ENCODE peak calls at places on chromosomes 5 and 9, in nine cellular contexts. A is fibroblast of mammary gland, O is fibroblast of pulmonary artery, H is sigmoid colon, P is psoas muscle, E is A549, X is GM10248, J is astrocyte of the cerebellum, N is HCT116. S is an unnamed sample.

GRCh38 chr5:64015824-64016223 is 53.6 kb upstream of the HTR1A start:
- DNase-seq in E (no peak), N (no peak), H (no peak), A (no peak), O (no peak), P (no peak), X (no peak), J (no peak), S (no peak)

GRCh38 chr5:61637566-61637965 is 305.5 kb downstream of the ZSWIM6 start:
- DNase-seq in X (no peak), O (no peak), P (no peak), J (no peak), A (no peak), H (no peak), E (no peak), N (no peak), S (peak)

GRCh38 chr5:115801984-115802383 is 14.5 kb downstream of the CDO1 start:
- DNase-seq in P (no peak), H (no peak), A (no peak), J (no peak), N (no peak), O (no peak), E (no peak), X (no peak), S (no peak)

GRCh38 chr9:80285325-80285724 is 713.6 kb downstream of the TLE4 start:
- DNase-seq in X (no peak), P (no peak), A (peak), H (no peak), N (no peak), O (peak), E (no peak), J (peak), S (no peak)

GRCh38 chr5:135034186-135034962 is at the start of gene PITX1:
- DNase-seq in P (peak), X (no peak), H (no peak), E (peak), J (no peak), O (peak), N (peak), A (peak), S (no peak)

GRCh38 chr9:89319015-89319905 is 960 bp downstream of the SECISBP2 start:
- DNase-seq in P (no peak), H (no peak), O (no peak), N (no peak), J (no peak), A (no peak), E (no peak), X (no peak), S (no peak)

GRCh38 chr9:124032247-124032646 is 20.7 kb downstream of the LHX2 start:
- DNase-seq in J (no peak), X (no peak), H (peak), P (no peak), O (no peak), A (no peak), N (no peak), E (no peak), S (no peak)

GRCh38 chr5:59560553-59560952 is 333.0 kb downstream of the PDE4D start:
- DNase-seq in H (no peak), N (no peak), P (no peak), E (no peak), J (no peak), A (no peak), X (no peak), O (no peak), S (no peak)

GRCh38 chr9:127589955-127590370 is 22.1 kb upstream of the STXBP1 start:
- DNase-seq in E (peak), H (peak), P (peak), A (peak), X (peak), J (peak), N (no peak), O (peak), S (peak)

GRCh38 chr9:24897826-24898225 is 352.1 kb upstream of the IZUMO3 start:
- DNase-seq in O (no peak), P (no peak), N (no peak), X (no peak), A (no peak), J (no peak), H (peak), E (no peak), S (no peak)

GRCh38 chr5:133993152-133993548 is 11.6 kb downstream of the VDAC1 start:
- DNase-seq in A (peak), N (no peak), X (no peak), P (no peak), J (no peak), E (no peak), O (peak), H (no peak), S (no peak)

GRCh38 chr5:172114875-172115422 is 73.1 kb downstream of the STK10 start:
- DNase-seq in A (no peak), E (no peak), O (no peak), N (no peak), X (peak), H (no peak), P (no peak), J (no peak), S (no peak)

GRCh38 chr9:124126571-124127289 is 115.2 kb downstream of the LHX2 start:
- DNase-seq in X (peak), J (peak), P (peak), A (peak), H (peak), N (peak), O (peak), E (peak), S (peak)

GRCh38 chr5:178237431-178238312 is 5.1 kb upstream of the PHYKPL start:
- DNase-seq in X (no peak), N (no peak), J (no peak), O (no peak), P (no peak), E (no peak), A (peak), H (no peak), S (no peak)

GRCh38 chr9:114207845-114208244 is 52.5 kb downstream of the COL27A1 start:
- DNase-seq in A (no peak), E (no peak), P (no peak), H (no peak), J (no peak), O (no peak), N (no peak), X (no peak), S (no peak)

GRCh38 chr5:158224200-158224599 is 365.3 kb upstream of the CLINT1 start:
- DNase-seq in E (no peak), J (no peak), N (no peak), A (no peak), H (no peak), P (no peak), X (no peak), O (no peak), S (no peak)

DNA sequence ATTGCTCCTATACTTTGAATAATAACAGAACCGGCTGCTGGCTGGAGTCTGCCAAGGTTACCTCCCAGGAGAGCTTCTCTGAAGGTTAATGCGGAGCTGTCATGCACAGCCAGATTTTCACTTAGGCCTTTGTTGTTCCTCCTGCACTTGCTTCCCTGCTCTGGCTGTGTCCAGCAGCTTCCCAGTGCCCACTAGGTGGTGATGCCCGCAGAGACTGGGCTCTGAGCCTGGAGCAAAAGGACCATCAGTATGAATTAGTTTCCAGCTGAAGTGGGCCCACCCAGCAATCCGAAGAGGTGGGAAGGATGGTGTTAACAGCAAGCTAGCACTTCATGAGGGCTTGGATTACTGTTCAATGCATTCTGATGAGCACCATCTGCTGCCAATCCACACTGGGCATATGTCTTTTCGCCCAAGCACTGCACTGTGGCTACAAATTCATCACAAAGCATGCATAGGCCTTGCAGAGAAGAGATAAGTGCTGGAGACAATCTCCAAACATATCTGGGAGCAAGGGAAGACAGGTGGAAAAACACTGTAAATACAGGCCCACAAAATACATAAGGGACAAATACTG is 459.1 kb downstream of the SPOCK1 start:
- DNase-seq in X (no peak), H (no peak), P (no peak), E (no peak), J (no peak), N (no peak), O (no peak), A (no peak), S (no peak)
- TF ChIP-seq CTCF in X (no peak), H (no peak), P (no peak), E (no peak), J (no peak), N (no peak), O (no peak), A (no peak), S (no peak)

GRCh38 chr5:58499231-58499630 is 8.0 kb downstream of the GAPT start:
- DNase-seq in P (no peak), H (no peak), J (no peak), X (no peak), N (no peak), O (no peak), A (no peak), E (no peak), S (no peak)

GRCh38 chr5:58503634-58504033 is 12.4 kb downstream of the GAPT start:
- DNase-seq in P (no peak), E (no peak), O (no peak), N (no peak), X (no peak), H (no peak), J (no peak), A (no peak), S (no peak)

GRCh38 chr5:58499951-58500350 is 8.7 kb downstream of the GAPT start:
- DNase-seq in X (no peak), A (no peak), E (no peak), J (no peak), P (no peak), H (no peak), O (no peak), N (no peak), S (no peak)

GRCh38 chr5:58505502-58505901 is 14.3 kb downstream of the GAPT start:
- DNase-seq in A (no peak), O (no peak), N (no peak), J (no peak), H (no peak), X (no peak), E (no peak), P (no peak), S (no peak)

GRCh38 chr5:58502032-58502431 is 10.8 kb downstream of the GAPT start:
- DNase-seq in A (no peak), O (no peak), P (no peak), E (no peak), X (no peak), H (no peak), J (no peak), N (no peak), S (no peak)
- TF ChIP-seq CTCF in A (no peak), O (no peak), P (no peak), E (no peak), X (no peak), H (no peak), J (no peak), N (peak), S (no peak)

DNA sequence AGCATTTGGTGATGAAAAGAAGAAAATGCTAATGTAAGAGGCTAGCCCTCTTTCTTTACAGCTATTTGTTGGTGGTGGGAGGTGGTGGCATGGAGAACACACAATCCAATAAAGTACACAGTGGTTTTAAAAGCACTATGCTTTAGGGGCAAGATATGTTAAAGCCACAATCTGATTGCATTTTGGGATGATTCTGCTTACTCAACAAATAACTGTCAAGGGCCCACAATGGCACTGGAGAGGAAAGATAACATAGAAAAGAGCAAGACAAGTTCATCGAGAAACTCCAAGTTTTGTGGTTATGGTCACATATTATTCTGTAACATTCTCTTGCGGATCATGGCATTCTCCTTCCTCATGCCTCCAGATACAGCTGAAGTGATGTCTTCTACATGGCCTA is 38.8 kb downstream of the OTP start:
- DNase-seq in H (no peak), E (no peak), O (no peak), N (no peak), A (no peak), X (no peak), P (no peak), J (no peak), S (no peak)
- TF ChIP-seq CTCF in H (no peak), E (no peak), O (no peak), N (no peak), A (no peak), X (no peak), P (no peak), J (no peak), S (no peak)

DNA sequence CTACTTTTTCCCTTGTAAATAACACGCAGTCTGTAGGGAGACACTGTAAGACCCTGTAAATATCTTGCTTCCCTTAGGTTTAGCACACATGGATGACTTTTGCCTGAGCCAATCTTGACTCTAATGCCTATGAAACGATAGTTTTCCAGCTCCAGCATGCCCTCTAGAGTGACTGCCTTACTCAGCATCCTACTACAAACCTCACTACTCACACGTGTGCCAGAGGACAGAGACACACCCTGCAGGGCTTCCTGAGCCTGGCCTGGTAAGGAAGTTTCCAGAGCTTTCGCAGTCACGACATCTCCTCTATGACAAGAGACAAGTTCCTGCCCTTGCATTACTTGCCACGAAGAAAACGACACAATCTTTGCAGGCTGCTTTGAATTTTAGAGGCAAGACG is 138.1 kb downstream of the ATPSCKMT start:
- DNase-seq in A (peak), X (no peak), N (peak), P (no peak), H (no peak), E (peak), O (peak), J (peak), S (peak)
- TF ChIP-seq CTCF in A (peak), X (peak), N (peak), P (no peak), H (no peak), E (peak), O (peak), J (peak), S (peak)

GRCh38 chr9:71629816-71630215 is 138.5 kb downstream of the CEMIP2 start:
- DNase-seq in A (no peak), N (no peak), E (no peak), H (no peak), X (no peak), O (no peak), J (no peak), P (no peak), S (no peak)

GRCh38 chr9:71627537-71627936 is 140.8 kb downstream of the CEMIP2 start:
- DNase-seq in N (no peak), P (no peak), H (no peak), O (no peak), A (no peak), E (no peak), J (no peak), X (no peak), S (no peak)

GRCh38 chr9:71630371-71630770 is 137.9 kb downstream of the CEMIP2 start:
- DNase-seq in P (no peak), O (peak), N (no peak), H (no peak), E (no peak), X (no peak), J (no peak), A (no peak), S (no peak)

GRCh38 chr9:71626395-71626794 is 141.9 kb downstream of the CEMIP2 start:
- DNase-seq in O (no peak), E (peak), P (no peak), N (no peak), A (no peak), X (no peak), H (no peak), J (no peak), S (no peak)

GRCh38 chr9:71628247-71628646 is 140.1 kb downstream of the CEMIP2 start:
- DNase-seq in O (peak), E (no peak), X (no peak), J (no peak), P (no peak), N (no peak), H (no peak), A (peak), S (no peak)
- TF ChIP-seq CTCF in O (peak), E (peak), X (no peak), J (peak), P (no peak), N (peak), H (no peak), A (peak), S (peak)

GRCh38 chr9:105157178-105157583 is 87.3 kb upstream of the SLC44A1 start:
- DNase-seq in X (peak), O (peak), J (peak), P (peak), A (peak), H (peak), N (peak), E (peak), S (peak)
- TF ChIP-seq CTCF in X (peak), O (peak), J (peak), P (peak), A (peak), H (peak), N (peak), E (peak), S (peak)